ENCODE peak calls at places on chromosome 4, in nine cellular contexts. Y, A, L, W, D, P, H, G and K are unnamed samples. For H3K36me3, the result is how much of the 10 kb centered on the place peaks cover.

GRCh38 chr4:138910914-138911336 is 104.7 kb upstream of the NOCT start:
- DNase-seq in Y (peak), A (no peak), L (peak), W (peak), D (no peak), P (no peak), H (peak), G (peak), K (peak)

GRCh38 chr4:141768954-141769353 is 132.6 kb downstream of the IL15 start:
- DNase-seq in Y (peak), A (no peak), L (no peak), W (peak), D (no peak), P (no peak), H (no peak), G (no peak), K (peak)

GRCh38 chr4:4852591-4853362 is 6.7 kb upstream of the MSX1 start:
- DNase-seq in Y (no peak), A (no peak), L (peak), W (peak), D (no peak), P (no peak), H (peak), G (peak), K (peak)

GRCh38 chr4:56959064-56959463 is 18.3 kb downstream of the NOA1 start:
- DNase-seq in Y (peak), A (no peak), L (peak), W (no peak), D (no peak), P (no peak), H (no peak), G (no peak), K (peak)

GRCh38 chr4:86338989-86339388 is 20.9 kb downstream of the MAPK10 start:
- DNase-seq in Y (peak), A (no peak), L (peak), W (no peak), D (peak), P (no peak), H (no peak), G (no peak), K (peak)

GRCh38 chr4:137310593-137311490 is 221.5 kb downstream of the PCDH18 start:
- DNase-seq in Y (peak), A (no peak), L (peak), W (no peak), D (no peak), P (no peak), H (no peak), G (peak), K (peak)

GRCh38 chr4:48475770-48476169 is 7.4 kb upstream of the SLC10A4 start:
- DNase-seq in Y (no peak), A (no peak), L (no peak), W (no peak), D (no peak), P (no peak), H (no peak), G (no peak), K (no peak)

GRCh38 chr4:159608434-159608833 is 505.6 kb downstream of the RAPGEF2 start:
- DNase-seq in Y (peak), A (no peak), L (no peak), W (no peak), D (no peak), P (no peak), H (peak), G (no peak), K (no peak)

GRCh38 chr4:113969935-113970334 is 9.5 kb downstream of the ARSJ start:
- DNase-seq in Y (peak), A (no peak), L (no peak), W (no peak), D (no peak), P (no peak), H (no peak), G (no peak), K (peak)

GRCh38 chr4:8721621-8722020 is 129.1 kb downstream of the CPZ start:
- DNase-seq in Y (no peak), A (no peak), L (no peak), W (no peak), D (no peak), P (no peak), H (no peak), G (no peak), K (no peak)

GRCh38 chr4:35725131-35725530 is 519.2 kb downstream of the ARAP2 start:
- DNase-seq in Y (peak), A (no peak), L (no peak), W (peak), D (no peak), P (peak), H (peak), G (peak), K (no peak)

GRCh38 chr4:183758735-183759447 is 99.8 kb downstream of the TRAPPC11 start:
- DNase-seq in Y (no peak), A (no peak), L (no peak), W (peak), D (no peak), P (no peak), H (peak), G (no peak), K (no peak)

GRCh38 chr4:130478406-130478805 is 1382.5 kb downstream of the C4orf33 start:
- DNase-seq in Y (no peak), A (no peak), L (no peak), W (peak), D (no peak), P (no peak), H (no peak), G (no peak), K (peak)

GRCh38 chr4:47662975-47663374 is 174.9 kb downstream of the CORIN start:
- DNase-seq in Y (peak), A (peak), L (no peak), W (peak), D (peak), P (peak), H (peak), G (no peak), K (peak)

GRCh38 chr4:84681488-84682274 is 98.8 kb downstream of the CDS1 start:
- DNase-seq in Y (peak), A (peak), L (peak), W (no peak), D (no peak), P (no peak), H (peak), G (no peak), K (peak)

GRCh38 chr4:145815027-145815612 is 123.5 kb downstream of the ZNF827 start:
- DNase-seq in Y (no peak), A (no peak), L (no peak), W (no peak), D (no peak), P (no peak), H (no peak), G (no peak), K (no peak)
- TF ChIP-seq EZH2phosphoT487 in Y (no peak), A (no peak), L (no peak), W (no peak), D (no peak), P (no peak), H (no peak), G (no peak), K (no peak)

DNA sequence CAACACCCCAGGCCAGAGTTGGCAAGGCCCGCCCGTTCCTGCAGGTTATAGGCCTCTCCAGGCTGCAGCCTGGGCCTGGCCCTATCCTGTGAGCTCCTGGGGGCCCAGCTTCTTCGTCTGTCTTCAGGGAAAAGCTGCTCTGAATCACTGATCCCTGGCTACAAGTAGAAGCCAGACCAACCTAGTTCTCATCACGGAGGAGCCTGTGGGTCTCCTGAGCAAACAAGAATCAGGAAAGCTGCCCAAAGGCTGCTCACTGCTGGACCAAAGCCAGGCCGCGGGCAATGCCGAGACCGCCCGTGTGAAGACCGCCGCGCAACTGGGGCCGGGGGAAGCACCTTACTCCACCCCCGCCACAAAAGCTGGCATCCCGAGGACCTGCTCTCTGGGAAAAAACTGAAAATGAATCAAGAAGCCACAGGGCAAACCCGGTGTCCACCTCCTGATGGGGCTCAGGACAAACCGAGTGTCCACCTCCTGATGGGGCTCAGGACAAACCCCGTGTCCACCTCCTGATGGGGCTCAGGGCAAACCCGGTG is 12.8 kb downstream of the CTBP1 start:
- DNase-seq in Y (no peak), A (no peak), L (no peak), W (peak), D (no peak), P (no peak), H (no peak), G (no peak), K (no peak)
- H3K36me3 ChIP-seq in Y (under half), A (under half), L (under half), W (under half), D (under half), P (half or more), H (under half), G (under half), K (under half)

GRCh38 chr4:185834088-185834487 is 22.1 kb upstream of the SORBS2 start:
- DNase-seq in Y (no peak), A (no peak), L (no peak), W (no peak), D (no peak), P (no peak), H (peak), G (no peak), K (no peak)
- H3K4me3 ChIP-seq in Y (no peak), A (no peak), L (no peak), W (no peak), D (no peak), P (no peak), H (no peak), G (no peak), K (no peak)

GRCh38 chr4:10584042-10584441 is 100.5 kb downstream of the CLNK start:
- DNase-seq in Y (peak), A (peak), L (peak), W (no peak), D (no peak), P (no peak), H (no peak), G (no peak), K (peak)
- TF ChIP-seq EZH2phosphoT487 in Y (no peak), A (no peak), L (no peak), W (no peak), D (no peak), P (no peak), H (no peak), G (no peak), K (no peak)

DNA sequence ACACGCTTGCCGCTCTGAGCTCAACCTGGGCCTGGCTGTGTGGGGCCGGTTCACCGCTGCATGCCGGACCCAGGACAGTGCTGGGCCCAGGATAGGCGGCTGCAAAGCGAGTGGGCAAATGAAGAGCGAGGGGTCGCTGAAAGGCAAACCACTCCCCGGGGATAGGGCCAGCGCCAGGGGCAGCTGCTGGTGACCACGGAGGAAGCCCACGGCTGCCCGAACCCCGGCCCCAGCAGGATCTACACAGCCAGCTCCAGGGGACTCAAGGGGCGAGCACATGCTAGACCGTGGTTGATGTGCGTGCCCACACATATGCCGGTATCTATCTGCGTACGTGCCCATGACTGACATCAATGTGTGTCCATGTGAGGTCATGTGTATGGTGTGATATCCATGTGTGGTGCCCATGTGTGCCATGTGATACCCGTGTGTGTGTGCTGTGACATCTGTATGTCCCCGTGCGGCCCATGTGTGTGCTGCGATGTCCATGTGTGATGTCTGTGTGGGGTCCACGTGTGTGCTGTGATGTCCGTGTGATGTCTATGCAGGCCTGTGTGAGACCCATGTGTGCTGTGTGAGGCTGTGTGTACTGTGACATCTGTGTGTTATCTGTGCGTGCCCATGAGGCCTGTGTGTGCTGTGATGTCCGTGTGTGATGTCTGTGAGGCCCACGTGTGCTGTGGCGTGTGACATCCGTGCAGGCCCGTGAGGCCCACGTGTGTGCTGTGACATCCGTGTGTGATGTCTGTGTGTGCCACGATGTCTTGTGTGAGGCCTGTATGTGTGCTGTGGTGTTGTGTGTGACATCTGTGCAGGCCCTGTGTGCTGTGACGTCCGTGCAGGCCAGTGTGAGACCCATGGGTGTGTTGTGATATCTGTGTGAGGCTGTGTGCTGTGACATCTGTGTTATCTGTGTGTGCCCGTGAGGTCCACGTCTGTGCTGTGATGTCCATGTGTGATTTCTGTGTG is 24.8 kb downstream of the CTBP1 start:
- DNase-seq in Y (no peak), A (no peak), L (no peak), W (no peak), D (no peak), P (no peak), H (no peak), G (no peak), K (no peak)
- H3K36me3 ChIP-seq in Y (under half), A (under half), L (under half), W (under half), D (under half), P (half or more), H (under half), G (under half), K (under half)

GRCh38 chr4:186203391-186203802 is 12.0 kb downstream of the CYP4V2 start:
- DNase-seq in Y (no peak), A (peak), L (peak), W (no peak), D (no peak), P (no peak), H (no peak), G (peak), K (no peak)
- H3K4me3 ChIP-seq in Y (no peak), A (peak), L (no peak), W (no peak), D (peak), P (no peak), H (no peak), G (no peak), K (no peak)

GRCh38 chr4:105637409-105638258 is 70.9 kb downstream of the INTS12 start:
- DNase-seq in Y (no peak), A (peak), L (peak), W (no peak), D (no peak), P (peak), H (peak), G (peak), K (peak)
- TF ChIP-seq EZH2phosphoT487 in Y (no peak), A (no peak), L (no peak), W (no peak), D (no peak), P (no peak), H (no peak), G (no peak), K (no peak)

DNA sequence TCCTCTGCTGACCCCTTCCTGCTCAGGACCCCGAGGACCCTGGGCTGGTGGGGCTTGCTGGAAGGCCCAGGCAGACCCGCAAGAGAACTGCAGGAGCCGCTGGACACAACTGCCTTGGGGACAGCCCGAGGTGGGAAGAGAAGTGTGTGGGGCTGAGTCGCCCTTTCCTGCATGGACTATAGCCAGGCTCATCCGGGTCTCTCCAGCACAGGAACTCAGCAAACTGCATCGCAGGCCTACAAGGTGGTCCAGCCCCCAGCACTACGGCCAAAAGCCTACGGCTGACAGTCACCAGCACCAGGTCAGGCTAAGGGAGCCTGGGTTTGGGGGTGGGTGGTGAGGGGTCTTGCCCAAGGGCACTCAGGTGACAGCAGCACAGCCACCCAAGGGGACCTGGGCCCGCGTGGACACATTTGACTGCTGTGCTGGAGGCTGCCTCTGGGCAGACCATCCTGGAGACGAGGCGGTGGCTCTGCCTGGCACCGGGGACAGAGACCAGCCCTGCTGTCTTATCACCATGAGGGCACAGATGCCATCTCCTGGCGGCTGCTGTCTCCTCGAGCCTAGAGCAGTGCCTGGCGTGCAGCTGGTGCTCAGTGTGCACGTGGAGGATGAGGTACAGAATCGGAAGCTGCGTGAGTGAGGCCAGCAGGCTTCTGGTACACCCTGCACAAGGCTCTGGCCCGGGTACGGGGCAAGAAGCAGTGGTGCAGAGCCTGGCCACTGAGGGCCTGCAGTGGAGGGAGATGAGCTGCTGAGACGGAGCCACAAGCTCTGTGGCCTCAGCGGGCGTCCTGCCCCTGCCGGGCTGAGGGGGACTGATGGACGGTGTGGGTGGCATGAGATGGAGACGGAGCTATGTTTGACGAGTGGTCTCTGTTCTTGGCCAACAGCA is 15.1 kb downstream of the LRPAP1 start:
- DNase-seq in Y (no peak), A (no peak), L (no peak), W (no peak), D (no peak), P (no peak), H (no peak), G (no peak), K (no peak)
- H3K36me3 ChIP-seq in Y (under half), A (under half), L (under half), W (under half), D (under half), P (half or more), H (under half), G (under half), K (under half)